ENCODE peak calls at places on chromosome 1, in four cellular contexts. U is H1, P is GM12878, D is K562. A is an unnamed sample.

GRCh38 chr1:244211559-244211944 is 160.5 kb downstream of the ZBTB18 start:
- DNase-seq in U (no peak), P (no peak), D (no peak), A (no peak)

GRCh38 chr1:223011230-223011856 is 131.7 kb downstream of the TLR5 start:
- DNase-seq in U (no peak), P (no peak), D (no peak), A (no peak)

GRCh38 chr1:64320470-64320869 is 117.0 kb downstream of the UBE2U start:
- DNase-seq in U (no peak), P (no peak), D (no peak), A (no peak)

GRCh38 chr1:41492341-41492848 is 7.9 kb upstream of the EDN2 start:
- DNase-seq in U (no peak), P (no peak), D (peak), A (no peak)

GRCh38 chr1:48681476-48682305 is 95.0 kb downstream of the BEND5 start:
- DNase-seq in U (no peak), P (no peak), D (no peak), A (no peak)

GRCh38 chr1:9700340-9700739 is 48.8 kb downstream of the PIK3CD start:
- DNase-seq in U (no peak), P (no peak), D (no peak), A (no peak)

GRCh38 chr1:15057834-15058233 is 95.7 kb upstream of the TMEM51 start:
- DNase-seq in U (no peak), P (no peak), D (no peak), A (no peak)

GRCh38 chr1:77888071-77888428 is 374 bp upstream of the NEXN start:
- DNase-seq in U (no peak), P (no peak), D (no peak), A (peak)

GRCh38 chr1:231549733-231550447 is 21.4 kb downstream of the TSNAX start:
- DNase-seq in U (no peak), P (no peak), D (no peak), A (no peak)

GRCh38 chr1:92655197-92655801 is 129.6 kb downstream of the EVI5 start:
- DNase-seq in U (no peak), P (no peak), D (no peak), A (no peak)

GRCh38 chr1:32215629-32216505 is 6.3 kb downstream of the TMEM234 start:
- DNase-seq in U (no peak), P (no peak), D (peak), A (peak)

GRCh38 chr1:169928438-169929209 is 34.9 kb upstream of the SCYL3 start:
- DNase-seq in U (no peak), P (no peak), D (peak), A (no peak)

GRCh38 chr1:239112536-239112935 is 273.8 kb upstream of the CHRM3 start:
- DNase-seq in U (no peak), P (no peak), D (no peak), A (no peak)

GRCh38 chr1:172451002-172451443 is 7.2 kb upstream of the PIGC start:
- DNase-seq in U (no peak), P (no peak), D (peak), A (no peak)

GRCh38 chr1:172447641-172448040 is 3.8 kb upstream of the PIGC start:
- DNase-seq in U (no peak), P (no peak), D (no peak), A (no peak)

GRCh38 chr1:172450524-172450885 is 6.6 kb upstream of the PIGC start:
- DNase-seq in U (no peak), P (no peak), D (peak), A (no peak)

GRCh38 chr1:172449585-172450523 is 6.0 kb upstream of the PIGC start:
- DNase-seq in U (peak), P (no peak), D (peak), A (peak)

DNA sequence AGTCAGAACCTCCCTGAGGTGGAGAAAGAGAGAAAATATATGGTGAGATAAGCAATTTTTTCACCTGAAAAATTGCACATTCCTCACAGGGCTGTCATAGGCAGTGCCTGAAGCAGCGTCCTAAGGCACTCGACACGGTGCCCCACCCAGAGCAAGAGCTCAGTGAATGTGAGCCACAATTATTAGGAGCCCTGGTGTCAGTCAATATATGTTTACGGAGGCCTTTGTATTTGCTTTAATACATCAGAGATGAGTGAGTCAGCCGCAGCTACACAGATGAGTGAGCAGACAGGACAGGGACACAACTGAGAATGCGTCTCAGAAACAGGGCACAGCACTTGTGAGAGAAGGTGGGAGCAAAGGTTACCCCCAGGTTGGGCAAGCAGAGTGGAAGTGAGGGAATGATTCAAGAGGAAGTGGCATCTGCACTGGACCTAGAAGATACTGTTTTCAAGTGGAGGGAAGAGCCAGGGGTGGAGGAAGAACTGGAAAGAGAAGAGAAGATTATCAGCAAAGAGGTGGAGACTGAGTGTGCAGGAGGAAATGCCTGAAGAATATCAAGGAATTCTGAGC is 5.2 kb upstream of the PIGC start:
- DNase-seq in U (no peak), P (no peak), D (peak), A (no peak)
- TF ChIP-seq TAF1 in U (no peak), P (no peak), D (no peak), A (no peak)

GRCh38 chr1:226133504-226134123 is 52.9 kb downstream of the ACBD3 start:
- DNase-seq in U (no peak), P (no peak), D (no peak), A (no peak)

GRCh38 chr1:226134170-226135058 is 52.1 kb downstream of the ACBD3 start:
- DNase-seq in U (no peak), P (no peak), D (no peak), A (no peak)

GRCh38 chr1:226132731-226133503 is 53.6 kb downstream of the ACBD3 start:
- DNase-seq in U (no peak), P (no peak), D (no peak), A (no peak)

GRCh38 chr1:226135709-226136108 is 50.8 kb downstream of the ACBD3 start:
- DNase-seq in U (no peak), P (no peak), D (no peak), A (no peak)

DNA sequence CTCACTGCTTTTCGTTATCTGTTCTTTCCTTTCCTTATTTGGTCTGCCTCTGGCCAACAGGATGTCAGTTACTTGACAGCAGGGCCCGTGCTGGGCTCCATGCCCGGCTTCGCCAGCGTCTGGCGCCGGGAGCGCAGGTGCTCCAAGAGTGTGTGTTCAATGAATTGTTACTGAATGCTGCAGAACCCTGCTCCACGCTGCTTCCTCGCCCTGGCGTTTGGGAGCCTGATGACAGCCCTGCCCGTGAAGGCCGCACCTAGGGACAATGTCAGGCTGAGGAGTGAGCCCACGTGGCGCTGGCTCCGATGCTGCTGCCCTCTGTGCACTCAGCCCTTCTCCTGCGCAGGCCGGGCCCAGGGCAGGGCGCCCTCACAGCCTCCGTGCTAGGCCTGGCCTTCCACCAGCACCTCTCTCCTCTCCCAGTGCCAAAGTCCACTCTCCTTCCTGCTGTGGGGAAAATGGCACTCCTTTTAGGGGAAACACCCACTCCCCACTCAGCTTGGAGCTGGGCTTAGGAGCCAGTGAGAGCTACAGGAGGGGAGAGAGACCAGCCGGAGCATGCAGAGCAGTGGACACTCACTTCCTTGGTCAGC is 51.4 kb downstream of the ACBD3 start:
- DNase-seq in U (no peak), P (no peak), D (no peak), A (no peak)
- TF ChIP-seq POLR2AphosphoS5 in U (no peak), P (no peak), D (no peak), A (no peak)

DNA sequence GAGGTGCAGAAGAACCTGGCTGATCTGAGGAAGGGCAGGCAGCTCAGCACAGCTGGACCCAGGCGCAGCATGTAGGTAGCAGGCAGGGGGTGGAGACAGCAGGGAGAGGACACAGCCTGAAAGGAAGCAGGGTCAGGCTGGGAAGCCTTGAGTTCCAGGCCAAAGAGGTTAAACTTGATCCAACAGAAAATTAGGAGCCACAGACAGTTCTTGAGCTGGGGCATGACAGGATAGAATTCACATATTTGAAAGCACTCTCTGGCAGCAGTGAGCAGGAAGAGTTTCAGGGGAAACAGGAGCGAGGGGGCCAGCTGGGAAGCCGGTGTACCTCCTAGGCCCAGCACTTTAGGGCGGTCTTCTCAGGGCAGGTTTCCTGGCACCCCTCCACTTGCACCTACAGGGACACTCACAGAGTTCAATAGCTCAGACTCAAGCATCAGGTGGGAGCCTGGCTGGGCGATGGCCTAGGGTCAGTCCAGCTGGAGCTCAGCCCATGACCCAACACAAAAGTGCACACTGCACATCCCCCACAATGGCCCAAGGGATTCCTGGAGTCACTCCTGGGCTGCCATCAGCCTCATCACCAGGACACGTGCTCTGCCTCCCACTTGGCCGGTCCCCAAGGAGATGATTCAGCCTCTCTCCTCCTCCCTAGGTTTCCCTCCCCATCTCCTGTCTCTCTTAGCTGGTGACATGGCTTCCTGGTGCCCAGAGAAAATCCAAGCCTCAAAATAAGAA is 22.7 kb downstream of the MATN1 start:
- DNase-seq in U (no peak), P (no peak), D (peak), A (no peak)
- TF ChIP-seq POLR2A in U (no peak), P (no peak), D (no peak), A (no peak)

GRCh38 chr1:150613061-150613920 is 16.1 kb downstream of the ENSA start:
- DNase-seq in U (no peak), P (peak), D (peak), A (no peak)
- TF ChIP-seq TAF1 in U (no peak), P (no peak), D (no peak), A (no peak)

GRCh38 chr1:205374205-205375078 is 17.7 kb upstream of the KLHDC8A start:
- DNase-seq in U (no peak), P (no peak), D (no peak), A (no peak)
- TF ChIP-seq POLR2AphosphoS5 in U (no peak), P (no peak), D (no peak), A (no peak)